ENCODE peak calls at places on chromosomes 6 and 20, in four cellular contexts. W, P, V and F are unnamed samples.
A peak's percentile ranks its signal among the peaks of the same experiment; 100 is the strongest.

GRCh38 chr6:110389689-110390382 is 25.5 kb downstream of the DDO start:
- DNase-seq in W (no peak), P (no peak), V (no peak), F (no peak)

GRCh38 chr6:49565855-49566254 is 15.4 kb downstream of the C6orf141 start:
- DNase-seq in W (peak; percentile 45), P (no peak), V (no peak), F (no peak)

GRCh38 chr20:51608060-51608459 is 65.5 kb upstream of the NFATC2 start:
- DNase-seq in W (no peak), P (no peak), V (peak; percentile 30), F (peak; percentile 54)

GRCh38 chr6:127482318-127482717 is 23.1 kb upstream of the KIAA0408 start:
- DNase-seq in W (no peak), P (no peak), V (no peak), F (no peak)

GRCh38 chr6:75296811-75297779 is 12.5 kb upstream of the TMEM30A start:
- DNase-seq in W (no peak), P (no peak), V (peak; percentile 36), F (peak; percentile 38)

GRCh38 chr6:109671721-109672120 is 19.3 kb downstream of the AK9 start:
- DNase-seq in W (peak; percentile 45), P (no peak), V (no peak), F (no peak)

GRCh38 chr6:20755631-20756030 is 221.4 kb downstream of the CDKAL1 start:
- DNase-seq in W (no peak), P (no peak), V (no peak), F (no peak)

GRCh38 chr6:113710110-113710509 is 147.0 kb upstream of the MARCKS start:
- DNase-seq in W (no peak), P (no peak), V (no peak), F (no peak)

GRCh38 chr6:17156112-17156921 is 54.5 kb downstream of the STMND1 start:
- DNase-seq in W (peak; percentile 27), P (peak; percentile 64), V (peak; percentile 63), F (peak; percentile 58)

GRCh38 chr6:21998539-21998938 is 298.3 kb downstream of the PRL start:
- DNase-seq in W (no peak), P (no peak), V (no peak), F (no peak)

GRCh38 chr6:27836080-27836782 is 76.0 kb downstream of the OR2B2 start:
- DNase-seq in W (no peak), P (no peak), V (no peak), F (no peak)

GRCh38 chr20:50335866-50336265 is 145.2 kb downstream of the CEBPB start:
- DNase-seq in W (no peak), P (no peak), V (no peak), F (no peak)

GRCh38 chr6:21121737-21122136 is 471.8 kb upstream of the SOX4 start:
- DNase-seq in W (no peak), P (no peak), V (no peak), F (no peak)

GRCh38 chr6:34772940-34773339 is 15.6 kb downstream of the SNRPC start:
- DNase-seq in W (no peak), P (no peak), V (no peak), F (no peak)

GRCh38 chr6:4658486-4658885 is 117.7 kb upstream of the CDYL start:
- DNase-seq in W (no peak), P (no peak), V (no peak), F (no peak)